ENCODE peak calls at places on chromosomes 5 and 9, in ten cellular contexts. W is activated T-helper 1 cell treated with anti-CD3 and anti-CD28 coated beads, Interleukin-12 subunit alpha, Interleukin-12 subunit beta, Interleukin-2, Interleukin-4 antibody, amounts not matched to agents 30 ng/mL and 10 ng/mL and 1 ng/mL, durations not matched to agents 14 hours and 24 hours and 36 hours; X is fibroblast of mammary gland; Y is T-helper 2 cell; G is iPS DF 19.7; Q is IMR-90; C is SW480; P is endothelial cell; H is fibroblast of lung; B is heart left ventricle. V is an unnamed sample.
A peak's percentile ranks its signal among the peaks of the same experiment; 100 is the strongest.

GRCh38 chr5:103444333-103445038 is 118.1 kb downstream of the NUDT12 start:
- DNase-seq in Q (no peak), C (no peak), Y (no peak), P (no peak), H (no peak), G (no peak), B (no peak), X (no peak), W (no peak), V (no peak)

GRCh38 chr5:109324351-109324750 is 85.4 kb downstream of the PJA2 start:
- DNase-seq in G (no peak), Q (no peak), B (no peak), W (no peak), C (no peak), P (no peak), H (no peak), Y (no peak), X (no peak), V (no peak)

GRCh38 chr5:77629553-77630245 is 8.8 kb downstream of the OTP start:
- DNase-seq in W (no peak), P (no peak), G (no peak), C (peak; percentile 53), X (no peak), Q (no peak), Y (no peak), H (no peak), B (no peak), V (no peak)

GRCh38 chr5:132825824-132826391 is 4.5 kb downstream of the SHROOM1 start:
- DNase-seq in G (no peak), Y (no peak), P (no peak), Q (no peak), C (no peak), B (no peak), X (no peak), H (no peak), W (peak; percentile 30), V (peak; percentile 36)

GRCh38 chr9:137070906-137071275 is 534 bp upstream of the SAPCD2 start:
- DNase-seq in H (no peak), Y (no peak), W (no peak), X (no peak), B (peak; percentile 85), G (no peak), Q (no peak), C (peak; percentile 72), P (no peak), V (no peak)

GRCh38 chr5:137635521-137635921 is 100.4 kb downstream of the KLHL3 start:
- DNase-seq in Q (peak; percentile 4), G (no peak), X (no peak), Y (no peak), P (no peak), B (no peak), W (no peak), C (no peak), H (peak; percentile 46), V (no peak)

GRCh38 chr5:96823900-96824351 is 16.2 kb upstream of the ERAP1 start:
- DNase-seq in Q (peak; percentile 87), X (peak; percentile 82), G (no peak), C (peak; percentile 43), H (peak; percentile 91), B (no peak), P (no peak), Y (no peak), W (no peak), V (no peak)

GRCh38 chr9:105243935-105244273 is 547 bp upstream of the SLC44A1 start:
- DNase-seq in Q (no peak), Y (no peak), C (no peak), X (no peak), P (no peak), W (no peak), G (no peak), B (no peak), H (no peak), V (no peak)

GRCh38 chr9:114461468-114461867 is 43.8 kb downstream of the WHRN start:
- DNase-seq in W (no peak), C (no peak), Q (no peak), Y (no peak), G (no peak), P (no peak), X (no peak), H (no peak), B (no peak), V (no peak)

GRCh38 chr9:77495834-77496671 is 152.1 kb downstream of the GNA14 start:
- DNase-seq in H (peak; percentile 83), X (peak; percentile 36), P (no peak), Q (peak; percentile 23), B (peak; percentile 36), W (no peak), C (no peak), G (no peak), Y (no peak), V (no peak)

GRCh38 chr5:93915142-93915553 is 173.7 kb upstream of the POU5F2 start:
- DNase-seq in H (peak; percentile 63), Q (peak; percentile 73), G (no peak), C (peak; percentile 17), Y (peak; percentile 0), W (no peak), B (no peak), X (peak; percentile 68), P (no peak), V (no peak)

GRCh38 chr5:150129813-150130492 is 25.7 kb downstream of the PDGFRB start:
- DNase-seq in H (peak; percentile 52), P (peak; percentile 84), Y (no peak), B (peak; percentile 73), Q (peak; percentile 78), W (peak; percentile 44), X (peak; percentile 83), G (no peak), C (peak; percentile 69), V (peak; percentile 44)

GRCh38 chr5:38497946-38498345 is 58.5 kb downstream of the LIFR start:
- DNase-seq in Q (peak; percentile 31), Y (no peak), H (peak; percentile 24), C (no peak), X (peak; percentile 45), W (no peak), G (no peak), P (no peak), B (no peak), V (no peak)

GRCh38 chr9:112050544-112051475 is 124.3 kb downstream of the SUSD1 start:
- DNase-seq in B (no peak), Q (peak; percentile 97), X (peak; percentile 98), P (no peak), H (peak; percentile 99), W (no peak), Y (no peak), C (no peak), G (no peak), V (no peak)

GRCh38 chr9:70539007-70539406 is 124.5 kb upstream of the KLF9 start:
- DNase-seq in Y (no peak), G (no peak), H (no peak), C (no peak), Q (no peak), B (no peak), W (no peak), P (no peak), X (no peak), V (no peak)

GRCh38 chr5:5886812-5887486 is 464.5 kb downstream of the ICE1 start:
- DNase-seq in W (peak; percentile 41), Y (no peak), G (no peak), B (no peak), P (peak; percentile 76), C (no peak), H (no peak), Q (no peak), X (no peak), V (peak; percentile 25)

GRCh38 chr5:134879456-134879855 is 5.3 kb downstream of the TXNDC15 start:
- DNase-seq in G (no peak), Y (no peak), H (no peak), W (no peak), X (no peak), B (no peak), P (no peak), Q (no peak), C (no peak), V (no peak)

GRCh38 chr5:150042459-150042858 is 41.9 kb downstream of the HMGXB3 start:
- DNase-seq in P (no peak), Y (no peak), H (no peak), G (no peak), W (no peak), C (no peak), X (no peak), B (no peak), Q (no peak), V (no peak)

GRCh38 chr5:126101901-126102300 is 321.3 kb upstream of the GRAMD2B start:
- DNase-seq in P (no peak), Y (no peak), Q (no peak), X (no peak), C (no peak), B (no peak), H (no peak), G (no peak), W (no peak), V (no peak)

GRCh38 chr9:105978336-105978735 is 284.0 kb downstream of the TMEM38B start:
- DNase-seq in X (no peak), G (no peak), B (no peak), Y (no peak), H (no peak), C (no peak), P (no peak), Q (no peak), W (no peak), V (no peak)

GRCh38 chr5:173333900-173334685 is 5.9 kb upstream of the STC2 start:
- DNase-seq in W (no peak), X (peak; percentile 75), P (no peak), G (no peak), C (no peak), Q (peak; percentile 80), H (peak; percentile 69), B (no peak), Y (no peak), V (no peak)

GRCh38 chr9:9791621-9792020 is 821.2 kb downstream of the PTPRD start:
- DNase-seq in X (peak; percentile 28), C (peak; percentile 5), W (no peak), Y (no peak), Q (no peak), B (no peak), G (no peak), H (peak; percentile 11), P (no peak), V (no peak)

GRCh38 chr5:170302729-170303501 is 5.3 kb upstream of the LCP2 start:
- DNase-seq in X (no peak), Y (peak; percentile 86), W (peak; percentile 60), H (no peak), C (no peak), Q (no peak), G (no peak), B (peak; percentile 72), P (no peak), V (peak; percentile 73)

GRCh38 chr5:134911285-134912215 is 6.6 kb downstream of the PCBD2 start:
- DNase-seq in G (no peak), Y (no peak), C (no peak), X (peak; percentile 15), P (no peak), B (no peak), H (no peak), W (no peak), Q (no peak), V (no peak)

GRCh38 chr5:162429161-162429560 is 361.6 kb downstream of the GABRG2 start:
- DNase-seq in Y (no peak), B (no peak), H (no peak), X (no peak), G (no peak), W (no peak), P (no peak), C (no peak), Q (no peak), V (no peak)

GRCh38 chr5:76657683-76658311 is 34.6 kb upstream of the F2RL2 start:
- DNase-seq in Q (no peak), B (no peak), G (no peak), C (no peak), Y (no peak), P (peak; percentile 37), X (no peak), H (no peak), W (no peak), V (no peak)

GRCh38 chr9:131815971-131816873 is 76.3 kb upstream of the RAPGEF1 start:
- DNase-seq in X (peak; percentile 26), Q (no peak), B (no peak), C (peak; percentile 17), Y (no peak), G (no peak), H (no peak), W (no peak), P (no peak), V (no peak)

GRCh38 chr9:34995288-34996060 is 5.9 kb downstream of the DNAJB5 start:
- DNase-seq in Q (peak; percentile 55), Y (no peak), C (no peak), B (peak; percentile 45), G (no peak), H (peak; percentile 51), P (no peak), X (peak; percentile 80), W (no peak), V (no peak)